ENCODE peak calls at places on chromosomes 5 and 9, in seven cellular contexts. T is SJSA1; D is stimulated activated CD4-positive, alpha-beta T cell treated with anti-CD3 and anti-CD28 coated beads, Interleukin-12 subunit alpha, Interleukin-12 subunit beta, amount 100 ng/mL, for 4 hours; C is astrocyte of the spinal cord; W is T-helper 2 cell; Q is NCI-H1105 treated with DMSO at 0.1 percent for 48 hours; M is EL. G is an unnamed sample.

GRCh38 chr5:124677376-124677998 is 69.0 kb downstream of the ZNF608 start:
- DNase-seq in D (no peak), C (no peak), W (no peak), T (no peak), M (no peak), Q (peak), G (no peak)

GRCh38 chr5:177403194-177403825 is 2.8 kb upstream of the PFN3 start:
- DNase-seq in T (no peak), C (no peak), D (peak), W (peak), M (no peak), Q (no peak), G (no peak)

GRCh38 chr5:164680812-164681211 is 1175.4 kb downstream of the MAT2B start:
- DNase-seq in C (no peak), D (no peak), W (no peak), Q (no peak), M (no peak), T (no peak), G (no peak)

GRCh38 chr9:80649001-80649420 is 1040.3 kb downstream of the TLE1 start:
- DNase-seq in W (no peak), Q (no peak), C (peak), D (no peak), M (peak), T (peak), G (peak)

GRCh38 chr5:115377468-115378217 is 81.2 kb upstream of the CCDC112 start:
- DNase-seq in W (no peak), T (no peak), Q (no peak), D (no peak), C (peak), M (peak), G (peak)

GRCh38 chr9:104982543-104982942 is 54.6 kb upstream of the ABCA1 start:
- DNase-seq in T (no peak), M (no peak), Q (no peak), W (no peak), C (no peak), D (no peak), G (no peak)

GRCh38 chr9:98158071-98158791 is 34.2 kb downstream of the CORO2A start:
- DNase-seq in T (no peak), W (no peak), M (no peak), Q (no peak), D (no peak), C (no peak), G (no peak)

GRCh38 chr9:137191691-137192447 is 3.4 kb downstream of the SSNA1 start:
- DNase-seq in Q (no peak), W (no peak), C (no peak), M (no peak), T (no peak), D (no peak), G (no peak)

GRCh38 chr5:13629218-13629617 is 315.3 kb downstream of the DNAH5 start:
- DNase-seq in W (no peak), T (no peak), D (no peak), C (no peak), Q (no peak), M (peak), G (no peak)

GRCh38 chr9:89786650-89787049 is 181.8 kb downstream of the GADD45G start:
- DNase-seq in M (no peak), C (peak), T (no peak), D (no peak), W (no peak), Q (no peak), G (no peak)

GRCh38 chr5:57834829-57835554 is 352.4 kb upstream of the ACTBL2 start:
- DNase-seq in T (peak), Q (peak), C (peak), D (no peak), W (no peak), M (peak), G (no peak)

GRCh38 chr9:129463477-129463876 is 157.4 kb downstream of the C9orf50 start:
- DNase-seq in W (no peak), D (no peak), Q (no peak), M (no peak), C (no peak), T (no peak), G (no peak)

GRCh38 chr5:5497132-5497748 is 74.8 kb downstream of the ICE1 start:
- DNase-seq in D (no peak), W (no peak), C (peak), Q (peak), T (no peak), M (peak), G (peak)

GRCh38 chr5:68476854-68477253 is 261.3 kb downstream of the PIK3R1 start:
- DNase-seq in C (no peak), T (no peak), W (no peak), D (no peak), Q (no peak), M (no peak), G (no peak)

GRCh38 chr9:74719306-74719705 is 168.4 kb downstream of the TRPM6 start:
- DNase-seq in T (no peak), M (no peak), C (no peak), W (no peak), D (no peak), Q (no peak), G (no peak)

GRCh38 chr9:126298319-126298801 is 28.3 kb upstream of the MVB12B start:
- DNase-seq in C (no peak), T (peak), D (no peak), Q (peak), M (no peak), W (no peak), G (no peak)

GRCh38 chr9:116791314-116791713 is 104.2 kb downstream of the TRIM32 start:
- DNase-seq in T (no peak), D (no peak), M (no peak), Q (peak), W (no peak), C (no peak), G (no peak)

GRCh38 chr5:137621861-137622823 is 113.7 kb downstream of the KLHL3 start:
- DNase-seq in D (no peak), W (no peak), M (peak), C (peak), T (peak), Q (no peak), G (peak)

GRCh38 chr5:150101019-150101418 is 14.7 kb upstream of the CSF1R start:
- DNase-seq in D (no peak), M (no peak), Q (no peak), W (no peak), C (no peak), T (no peak), G (no peak)

GRCh38 chr5:56145106-56145505 is 88.0 kb downstream of the ANKRD55 start:
- DNase-seq in T (no peak), D (no peak), Q (no peak), C (no peak), M (peak), W (no peak), G (no peak)

GRCh38 chr9:27771803-27772545 is 198.7 kb upstream of the C9orf72 start:
- DNase-seq in C (peak), D (no peak), W (no peak), M (no peak), Q (peak), T (no peak), G (peak)

GRCh38 chr5:72460413-72460812 is 46.8 kb downstream of the ZNF366 start:
- DNase-seq in T (no peak), C (no peak), D (no peak), W (no peak), M (no peak), Q (no peak), G (no peak)

GRCh38 chr9:35776018-35776417 is 15.4 kb upstream of the NPR2 start:
- DNase-seq in T (no peak), Q (peak), D (no peak), C (no peak), M (no peak), W (no peak), G (no peak)

GRCh38 chr9:11366585-11367129 is 753.9 kb upstream of the PTPRD start:
- DNase-seq in M (no peak), T (no peak), C (no peak), D (no peak), Q (no peak), W (no peak), G (no peak)

GRCh38 chr9:86580688-86581087 is 226.5 kb upstream of the TUT7 start:
- DNase-seq in T (no peak), C (no peak), W (no peak), D (no peak), M (no peak), Q (no peak), G (no peak)

GRCh38 chr5:38468978-38469706 is 87.3 kb downstream of the LIFR start:
- DNase-seq in Q (no peak), W (no peak), M (no peak), T (no peak), D (no peak), C (peak), G (no peak)

GRCh38 chr5:111680737-111681413 is 76.1 kb downstream of the NREP start:
- DNase-seq in T (peak), D (no peak), Q (peak), M (peak), C (peak), W (no peak), G (peak)

GRCh38 chr9:16992138-16992537 is 121.7 kb upstream of the BNC2 start:
- DNase-seq in M (no peak), Q (no peak), C (no peak), W (no peak), D (no peak), T (no peak), G (no peak)

G was measured in HT1080.